ENCODE peak calls at places on chromosome 5, in four cellular contexts. H is IMR-90, D is neuronal stem cell, F is H9. S is an unnamed sample.

GRCh38 chr5:43274435-43275114 is 38.6 kb downstream of the HMGCS1 start:
- DNase-seq in H (no peak), F (no peak), D (no peak), S (no peak)

GRCh38 chr5:118506453-118506852 is 481.9 kb downstream of the DTWD2 start:
- DNase-seq in F (no peak), D (no peak), H (no peak), S (no peak)

GRCh38 chr5:71633255-71634155 is 46.4 kb downstream of the MCCC2 start:
- DNase-seq in D (no peak), H (no peak), F (no peak), S (no peak)

GRCh38 chr5:10064546-10065215 is 185.0 kb downstream of the ATPSCKMT start:
- DNase-seq in H (no peak), F (no peak), D (no peak), S (no peak)

GRCh38 chr5:103347729-103348128 is 89.2 kb downstream of the MACIR start:
- DNase-seq in H (no peak), D (no peak), F (no peak), S (no peak)

GRCh38 chr5:172530835-172531703 is 76.7 kb upstream of the SH3PXD2B start:
- DNase-seq in H (no peak), F (peak), D (no peak), S (no peak)

GRCh38 chr5:135492319-135492626 is 40.1 kb upstream of the TIFAB start:
- DNase-seq in H (no peak), D (no peak), F (no peak), S (no peak)

GRCh38 chr5:167934561-167934971 is 356.9 kb upstream of the WWC1 start:
- DNase-seq in F (no peak), H (no peak), D (no peak), S (no peak)

GRCh38 chr5:14513266-14513665 is 68.3 kb upstream of the OTULINL start:
- DNase-seq in F (no peak), H (peak), D (no peak), S (no peak)

GRCh38 chr5:172612771-172613170 is 28.3 kb upstream of the NEURL1B start:
- DNase-seq in H (no peak), D (no peak), F (no peak), S (no peak)

GRCh38 chr5:149172261-149172660 is 31.0 kb downstream of the ABLIM3 start:
- DNase-seq in F (no peak), D (no peak), H (peak), S (peak)

GRCh38 chr5:35557199-35557598 is 60.5 kb upstream of the SPEF2 start:
- DNase-seq in D (no peak), F (no peak), H (no peak), S (no peak)

GRCh38 chr5:69250593-69250992 is 15.9 kb downstream of the CDK7 start:
- DNase-seq in F (no peak), D (no peak), H (no peak), S (no peak)
- H3K14ac ChIP-seq in F (no peak), D (no peak), H (no peak), S (no peak)

DNA sequence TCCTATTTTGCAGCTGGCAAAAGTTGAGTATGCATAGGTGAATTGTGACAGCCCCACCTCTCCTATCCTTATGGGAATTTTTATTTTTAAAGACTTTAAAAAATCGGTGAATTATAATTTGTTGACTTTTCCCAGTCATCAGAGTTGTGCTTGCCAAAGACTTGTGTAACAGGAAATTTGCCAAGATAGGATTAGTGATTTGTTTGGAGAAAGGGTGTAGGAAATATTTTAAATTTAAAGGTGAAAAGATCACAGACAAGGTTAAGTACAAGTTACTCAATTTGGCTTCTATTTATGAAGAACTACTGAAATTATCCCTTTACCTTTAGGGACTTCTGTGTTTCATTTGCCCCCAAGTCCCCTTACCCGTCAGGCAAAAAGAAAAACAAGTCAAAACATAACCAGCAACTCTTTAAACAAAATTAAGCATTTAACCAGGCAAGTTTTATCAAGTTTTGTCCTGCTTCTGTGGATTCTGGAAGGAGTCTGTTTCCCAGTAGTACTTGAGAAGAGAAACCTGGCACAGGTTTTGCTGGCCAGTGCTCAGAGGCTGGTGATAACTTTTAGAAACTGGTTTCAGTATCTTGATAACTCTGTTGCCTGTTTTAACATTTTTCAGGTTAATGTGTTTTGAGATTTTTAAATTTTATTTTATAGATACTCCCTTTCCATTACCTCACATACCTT is 285.4 kb downstream of the MAST4 start:
- DNase-seq in F (no peak), H (peak), D (no peak), S (peak)
- H2BK120ac ChIP-seq in F (no peak), H (no peak), D (no peak), S (peak)

DNA sequence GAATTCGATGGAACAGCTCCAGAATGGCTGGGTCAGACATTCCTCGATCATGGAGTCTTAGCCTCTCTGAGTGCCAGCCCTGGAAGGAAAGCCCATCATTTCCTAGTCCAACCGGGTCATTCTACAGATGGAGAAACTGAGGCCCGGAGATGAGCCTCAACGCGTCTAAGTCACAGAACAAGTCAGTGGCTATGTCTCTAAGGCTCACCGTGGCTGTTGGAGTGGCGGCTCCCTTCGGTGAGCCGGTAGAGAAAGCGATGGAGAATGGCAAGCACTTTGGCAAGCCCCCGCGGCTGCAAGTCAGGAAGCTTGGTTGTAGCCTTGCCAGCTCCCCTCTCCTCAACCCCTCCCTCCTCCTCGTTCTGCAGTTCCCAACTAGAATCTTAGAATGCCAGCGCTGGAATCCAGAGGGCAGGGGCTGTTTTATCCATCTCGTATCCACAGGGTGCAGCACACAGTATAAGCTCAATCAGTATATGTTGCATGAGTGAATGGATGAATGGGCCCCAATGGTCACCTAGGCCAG is 428 bp upstream of the ARSI start:
- DNase-seq in H (peak), F (peak), D (no peak), S (no peak)
- H3K14ac ChIP-seq in H (peak), F (no peak), D (no peak), S (no peak)

DNA sequence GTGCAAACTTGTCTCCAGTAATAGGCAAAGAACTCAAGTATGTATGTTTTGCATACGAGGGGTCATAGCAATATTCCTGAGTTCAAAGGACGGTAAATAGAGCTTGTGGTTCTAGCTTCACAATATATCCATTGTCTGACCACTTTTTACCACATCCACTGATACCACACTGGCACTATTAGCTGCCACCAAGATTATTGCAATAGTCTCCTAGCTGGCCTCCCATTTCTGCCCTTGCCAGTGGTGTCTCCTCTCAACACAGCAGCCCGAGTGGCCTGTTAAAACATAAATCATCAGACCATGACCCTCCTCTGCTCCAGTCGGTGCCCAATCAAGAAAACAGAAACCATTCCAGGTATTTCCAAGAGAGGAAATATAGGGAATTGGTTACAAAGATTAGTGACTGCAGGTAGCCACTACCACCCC is 17.0 kb downstream of the GRXCR2 start:
- DNase-seq in H (no peak), D (no peak), F (no peak), S (no peak)
- H2BK120ac ChIP-seq in H (peak), D (no peak), F (no peak), S (peak)

GRCh38 chr5:1831677-1832313 is 30.6 kb downstream of the NDUFS6 start:
- DNase-seq in D (no peak), F (peak), H (no peak), S (no peak)

GRCh38 chr5:1831257-1831656 is 30.1 kb downstream of the NDUFS6 start:
- DNase-seq in D (no peak), H (no peak), F (no peak), S (no peak)

GRCh38 chr5:1833264-1834021 is 32.2 kb downstream of the NDUFS6 start:
- DNase-seq in H (no peak), D (no peak), F (no peak), S (no peak)

GRCh38 chr5:1834022-1834551 is 32.9 kb downstream of the NDUFS6 start:
- DNase-seq in H (no peak), D (no peak), F (no peak), S (no peak)

GRCh38 chr5:1832511-1833250 is 31.5 kb downstream of the NDUFS6 start:
- DNase-seq in F (no peak), D (no peak), H (no peak), S (no peak)
- H3K14ac ChIP-seq in F (no peak), D (no peak), H (no peak), S (no peak)

DNA sequence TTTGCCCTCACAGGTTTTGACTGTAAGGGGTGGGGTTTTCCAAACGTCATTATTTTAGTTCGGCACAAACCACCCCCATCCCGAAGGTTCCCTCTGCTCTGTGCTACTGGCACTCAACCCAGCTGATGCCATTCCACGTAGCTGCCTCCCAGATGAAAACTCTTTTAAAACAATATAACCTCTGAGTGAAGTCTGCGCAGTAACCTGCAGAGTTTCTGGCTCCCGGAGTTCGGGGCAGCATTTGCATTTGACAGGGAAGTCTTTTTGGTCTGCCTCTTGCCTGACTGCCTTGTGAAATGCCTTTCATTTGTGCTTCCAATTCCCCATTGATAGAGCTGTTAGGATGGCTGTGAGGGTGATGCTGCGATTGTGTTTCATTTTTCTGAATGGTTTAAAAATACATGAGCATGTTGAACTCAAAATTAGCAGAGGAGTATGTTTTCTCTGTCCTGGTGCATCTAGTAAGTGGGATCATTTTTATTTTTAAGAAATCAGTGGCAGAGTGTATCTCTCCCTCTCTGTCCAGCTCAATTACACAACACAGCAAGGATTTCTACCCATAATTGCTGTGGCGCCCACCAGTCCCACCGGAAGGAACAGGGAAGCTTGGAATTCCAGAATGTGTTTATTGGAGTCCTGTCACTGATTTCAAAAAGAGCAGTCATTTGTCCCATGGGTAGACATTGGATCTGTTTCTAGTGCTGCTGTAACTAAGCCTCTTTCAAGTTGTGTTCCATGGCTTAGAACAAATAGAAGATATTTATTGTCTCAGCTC is 24.8 kb downstream of the ADCY2 start:
- DNase-seq in D (no peak), H (no peak), F (peak), S (no peak)
- H2BK120ac ChIP-seq in D (no peak), H (no peak), F (no peak), S (no peak)

DNA sequence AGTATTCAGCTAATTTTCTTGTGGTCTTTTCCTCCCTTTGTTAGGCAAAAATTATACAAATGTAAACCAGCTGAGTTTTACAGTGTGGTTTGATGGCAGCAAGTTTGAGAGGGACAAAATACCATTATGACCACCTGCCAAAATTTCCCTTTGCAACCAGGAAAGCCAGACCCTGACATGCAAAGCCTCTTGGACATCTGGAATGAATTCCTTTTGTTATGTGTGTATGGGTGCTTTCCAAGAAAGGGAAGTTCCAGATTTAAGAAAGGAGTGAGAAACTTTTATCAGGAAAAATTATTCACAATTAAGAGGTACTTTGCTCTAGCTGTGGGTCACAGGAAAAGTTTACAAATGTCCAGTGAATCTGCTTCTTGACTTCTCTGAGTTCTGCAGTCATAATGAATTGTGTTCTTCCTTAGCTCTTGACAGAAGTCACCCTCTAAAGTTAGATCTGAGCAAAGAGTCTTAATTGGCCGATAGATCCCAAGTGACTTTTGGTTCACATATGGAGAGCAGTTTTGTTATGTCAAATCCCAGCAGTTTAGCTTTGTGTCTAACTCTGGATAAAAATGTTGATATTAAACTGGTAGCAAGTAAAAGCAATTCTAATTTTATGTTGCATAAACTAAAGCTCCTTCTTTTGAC is 295.9 kb upstream of the ZNF608 start:
- DNase-seq in F (no peak), D (no peak), H (peak), S (peak)
- H3K14ac ChIP-seq in F (no peak), D (no peak), H (no peak), S (no peak)

DNA sequence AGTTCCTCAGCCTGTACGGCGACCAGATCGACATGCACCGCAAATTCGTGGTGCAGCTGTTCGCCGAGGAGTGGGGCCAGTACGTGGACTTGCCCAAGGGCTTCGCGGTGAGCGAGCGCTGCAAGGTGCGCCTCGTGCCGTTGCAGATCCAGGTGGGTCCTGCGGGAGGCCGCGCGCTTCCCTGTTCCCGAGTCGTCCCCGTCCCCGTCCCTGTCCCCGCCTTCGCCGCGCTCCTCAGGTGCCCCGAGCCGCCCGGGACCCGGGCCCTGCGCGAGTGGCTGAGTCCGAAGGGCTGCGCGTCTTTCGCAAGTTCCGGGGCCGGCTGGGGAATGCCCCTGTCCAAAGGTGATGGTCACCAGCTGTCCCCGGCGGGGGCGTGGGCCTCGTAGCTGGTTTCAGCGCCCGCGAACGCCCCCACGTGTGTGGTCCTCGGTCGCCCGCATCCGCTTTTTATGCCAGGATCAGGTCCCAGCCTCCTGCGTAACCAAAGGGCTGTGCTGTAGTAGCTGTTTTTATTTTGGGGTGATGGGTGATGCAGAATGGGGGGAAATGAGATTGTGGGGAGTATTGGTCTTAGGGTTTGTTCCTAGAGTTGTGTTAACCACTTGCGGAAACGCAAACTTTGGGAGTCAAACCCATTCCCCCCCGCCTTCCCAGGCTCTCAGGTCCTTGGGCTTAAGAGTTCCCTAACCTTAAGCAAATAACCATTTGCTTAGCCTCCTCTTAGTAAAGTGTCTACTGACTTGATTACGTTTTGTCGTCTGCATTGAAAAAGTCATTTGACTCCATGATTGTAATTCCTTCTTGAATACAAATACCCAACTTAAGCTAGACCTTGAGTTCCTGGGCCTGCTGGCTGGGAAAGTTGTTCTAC is 612 bp downstream of the ISOC1 start:
- DNase-seq in H (peak), F (no peak), D (peak), S (peak)
- H2BK120ac ChIP-seq in H (peak), F (no peak), D (peak), S (no peak)

GRCh38 chr5:138466058-138466899 is 1.0 kb downstream of the EGR1 start:
- DNase-seq in F (no peak), D (no peak), H (peak), S (no peak)

GRCh38 chr5:138464018-138464387 is 1.3 kb upstream of the EGR1 start:
- DNase-seq in D (peak), H (peak), F (peak), S (peak)

GRCh38 chr5:138463335-138464017 is 1.8 kb upstream of the EGR1 start:
- DNase-seq in D (no peak), F (no peak), H (no peak), S (no peak)

GRCh38 chr5:138465288-138466057 is at the start of gene EGR1:
- DNase-seq in D (peak), H (peak), F (peak), S (peak)

DNA sequence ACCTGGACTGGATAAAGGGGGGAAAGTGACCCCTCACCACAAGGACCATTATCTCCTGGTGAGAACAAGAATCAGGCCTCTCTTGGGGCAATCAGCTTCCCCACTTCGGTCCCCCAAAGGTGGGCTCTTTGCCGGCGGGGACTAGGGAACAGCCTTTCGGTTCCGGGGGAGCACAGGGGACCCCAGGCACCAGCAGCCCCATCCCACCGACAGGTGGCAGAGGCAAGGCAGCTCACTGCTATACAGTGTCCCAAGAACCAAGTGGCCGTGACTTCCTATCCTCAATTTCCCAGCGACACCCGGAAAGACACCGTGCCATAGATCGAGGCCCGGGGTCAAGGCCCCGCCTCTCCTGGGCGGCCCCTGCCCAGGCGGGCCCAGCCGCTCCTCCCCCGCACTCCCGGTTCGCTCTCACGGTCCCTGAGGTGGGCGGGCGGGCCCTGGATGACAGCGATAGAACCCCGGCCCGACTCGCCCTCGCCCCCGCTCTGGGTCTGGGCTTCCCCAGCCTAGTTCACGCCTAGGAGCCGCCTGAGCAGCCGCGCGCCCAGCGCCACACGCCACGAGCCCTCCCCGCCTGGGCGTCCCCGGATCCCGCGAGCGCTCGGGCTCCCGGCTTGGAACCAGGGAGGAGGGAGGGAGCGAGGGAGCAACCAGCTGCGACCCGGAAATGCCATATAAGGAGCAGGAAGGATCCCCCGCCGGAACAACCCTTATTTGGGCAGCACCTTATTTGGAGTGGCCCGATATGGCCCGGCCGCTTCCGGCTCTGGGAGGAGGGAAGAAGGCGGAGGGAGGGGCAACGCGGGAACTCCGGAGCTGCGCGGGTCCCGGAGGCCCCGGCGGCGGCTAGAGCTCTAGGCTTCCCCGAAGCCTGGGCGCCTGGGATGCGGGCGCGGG is 641 bp upstream of the EGR1 start:
- DNase-seq in F (peak), D (peak), H (peak), S (peak)
- H3K14ac ChIP-seq in F (peak), D (peak), H (peak), S (no peak)